ENCODE peak calls at places on chromosomes 6 and 20, in five cellular contexts. D is spleen, W is brain microvascular endothelial cell, I is IMR-90, L is cardiac fibroblast. G is an unnamed sample.

GRCh38 chr6:31620586-31621319 is at the start of gene PRRC2A:
- DNase-seq in D (peak; percentile 98), W (peak; percentile 46), I (peak; percentile 59), L (no peak), G (peak; percentile 98)

GRCh38 chr6:169499728-169500265 is 202.0 kb downstream of the WDR27 start:
- DNase-seq in D (no peak), W (no peak), I (no peak), L (no peak), G (no peak)

GRCh38 chr6:169848946-169849345 is 97.5 kb downstream of the ERMARD start:
- DNase-seq in D (peak; percentile 64), W (no peak), I (no peak), L (no peak), G (no peak)

GRCh38 chr6:48449002-48449401 is 338.0 kb upstream of the PTCHD4 start:
- DNase-seq in D (no peak), W (no peak), I (peak; percentile 19), L (peak; percentile 41), G (no peak)

GRCh38 chr20:14445310-14445709 is 107.9 kb upstream of the FLRT3 start:
- DNase-seq in D (no peak), W (peak; percentile 7), I (peak; percentile 88), L (peak; percentile 21), G (peak; percentile 43)

GRCh38 chr6:143698759-143699750 is 21.3 kb downstream of the PHACTR2 start:
- DNase-seq in D (no peak), W (no peak), I (no peak), L (no peak), G (no peak)

GRCh38 chr6:136408205-136408604 is 118.6 kb upstream of the BCLAF1 start:
- DNase-seq in D (no peak), W (no peak), I (peak; percentile 69), L (peak; percentile 73), G (no peak)

GRCh38 chr20:61646986-61647385 is 394.9 kb downstream of the CDH4 start:
- DNase-seq in D (no peak), W (no peak), I (no peak), L (no peak), G (no peak)

GRCh38 chr6:157097255-157097936 is 225.9 kb downstream of the TMEM242 start:
- DNase-seq in D (no peak), W (no peak), I (no peak), L (no peak), G (no peak)

GRCh38 chr20:8424010-8424409 is 291.9 kb downstream of the PLCB1 start:
- DNase-seq in D (no peak), W (peak; percentile 76), I (peak; percentile 86), L (peak; percentile 59), G (no peak)

GRCh38 chr6:151850479-151850878 is 43.0 kb downstream of the ESR1 start:
- DNase-seq in D (no peak), W (no peak), I (no peak), L (no peak), G (no peak)

GRCh38 chr6:77880501-77880900 is 227.7 kb downstream of the MEI4 start:
- DNase-seq in D (no peak), W (peak; percentile 76), I (no peak), L (peak; percentile 52), G (no peak)

GRCh38 chr6:46419576-46420002 is 71.7 kb downstream of the RCAN2 start:
- DNase-seq in D (no peak), W (peak; percentile 71), I (peak; percentile 67), L (peak; percentile 86), G (peak; percentile 54)

GRCh38 chr20:63027425-63028389 is 20.9 kb upstream of the BHLHE23 start:
- DNase-seq in D (peak; percentile 68), W (no peak), I (no peak), L (no peak), G (peak; percentile 94)

GRCh38 chr20:37378785-37379598 is 33.1 kb downstream of the SRC start:
- DNase-seq in D (peak; percentile 79), W (peak; percentile 35), I (peak; percentile 67), L (peak; percentile 62), G (peak; percentile 88)

GRCh38 chr6:151284431-151285060 is 44.8 kb downstream of the AKAP12 start:
- DNase-seq in D (no peak), W (no peak), I (no peak), L (peak; percentile 53), G (no peak)

GRCh38 chr6:12962529-12962928 is 246.0 kb downstream of the PHACTR1 start:
- DNase-seq in D (no peak), W (no peak), I (no peak), L (peak; percentile 52), G (no peak)

GRCh38 chr6:156886409-156886808 is 109.2 kb downstream of the ARID1B start:
- DNase-seq in D (no peak), W (peak; percentile 35), I (no peak), L (peak; percentile 79), G (no peak)

GRCh38 chr6:130526466-130526865 is 160.6 kb downstream of the TMEM200A start:
- DNase-seq in D (no peak), W (no peak), I (no peak), L (no peak), G (no peak)

GRCh38 chr6:160356074-160356754 is 8.0 kb downstream of the SLC22A3 start:
- DNase-seq in D (no peak), W (no peak), I (no peak), L (no peak), G (no peak)

GRCh38 chr20:50360218-50360672 is 149.9 kb upstream of the PTPN1 start:
- DNase-seq in D (peak; percentile 59), W (no peak), I (no peak), L (no peak), G (no peak)

GRCh38 chr20:13009682-13010406 is 1.1 kb downstream of the SPTLC3 start:
- DNase-seq in D (no peak), W (peak; percentile 90), I (peak; percentile 96), L (peak; percentile 95), G (peak; percentile 45)
- H3K4me3 ChIP-seq in D (peak overlapping the region; percentile 7), W (peak overlapping the region; percentile 51), I (peak overlapping the region; percentile 54), L (peak overlapping the region; percentile 53), G (peak overlapping the region; percentile 77)

GRCh38 chr6:50817638-50817950 is 1.1 kb upstream of the TFAP2B start:
- DNase-seq in D (no peak), W (no peak), I (no peak), L (no peak), G (no peak)

GRCh38 chr6:50819906-50820589 is 1.4 kb downstream of the TFAP2B start:
- DNase-seq in D (no peak), W (no peak), I (no peak), L (no peak), G (no peak)

GRCh38 chr6:50819527-50819905 is 845 bp downstream of the TFAP2B start:
- DNase-seq in D (no peak), W (no peak), I (no peak), L (no peak), G (no peak)

GRCh38 chr6:50816947-50817637 is 1.6 kb upstream of the TFAP2B start:
- DNase-seq in D (no peak), W (no peak), I (no peak), L (no peak), G (no peak)

DNA sequence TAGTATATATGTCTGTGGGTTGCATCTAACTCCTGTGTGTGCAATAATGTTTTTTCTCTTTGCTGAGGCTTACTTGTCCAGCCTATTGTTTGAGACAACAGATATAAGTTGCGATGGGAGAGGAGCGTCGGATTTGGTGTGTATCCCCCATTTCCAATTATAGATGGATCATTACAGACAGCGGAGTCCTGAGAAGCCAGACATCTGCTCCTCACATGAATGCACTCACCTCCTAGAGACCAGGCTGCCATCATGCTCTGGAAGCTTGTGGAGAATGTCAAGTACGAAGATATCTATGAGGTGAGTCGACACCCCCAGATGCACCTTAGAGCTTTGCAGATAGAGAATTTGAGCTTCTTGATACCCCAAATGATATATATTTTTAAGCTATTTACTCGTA is at the start of gene TFAP2B:
- DNase-seq in D (no peak), W (no peak), I (no peak), L (no peak), G (no peak)
- H3K4me3 ChIP-seq in D (no peak within 1 kb of the TSS), W (peak within 1 kb of the TSS; percentile 20), I (no peak within 1 kb of the TSS), L (no peak within 1 kb of the TSS), G (peak within 1 kb of the TSS; percentile 33)

GRCh38 chr6:53536561-53536960 is 8.3 kb downstream of the GCLC start:
- DNase-seq in D (no peak), W (no peak), I (no peak), L (no peak), G (peak; percentile 46)

GRCh38 chr6:53544050-53544499 is 826 bp downstream of the GCLC start:
- DNase-seq in D (no peak), W (no peak), I (peak; percentile 27), L (peak; percentile 24), G (peak; percentile 83)

GRCh38 chr6:53543341-53544010 is 1.4 kb downstream of the GCLC start:
- DNase-seq in D (no peak), W (no peak), I (peak; percentile 89), L (peak; percentile 12), G (peak; percentile 65)

GRCh38 chr6:53541900-53542299 is 3.0 kb downstream of the GCLC start:
- DNase-seq in D (no peak), W (no peak), I (no peak), L (no peak), G (no peak)

GRCh38 chr6:53539561-53539960 is 5.3 kb downstream of the GCLC start:
- DNase-seq in D (no peak), W (no peak), I (no peak), L (no peak), G (no peak)
- H3K4me3 ChIP-seq in D (no peak overlapping the region), W (no peak overlapping the region), I (no peak overlapping the region), L (no peak overlapping the region), G (no peak overlapping the region)

DNA sequence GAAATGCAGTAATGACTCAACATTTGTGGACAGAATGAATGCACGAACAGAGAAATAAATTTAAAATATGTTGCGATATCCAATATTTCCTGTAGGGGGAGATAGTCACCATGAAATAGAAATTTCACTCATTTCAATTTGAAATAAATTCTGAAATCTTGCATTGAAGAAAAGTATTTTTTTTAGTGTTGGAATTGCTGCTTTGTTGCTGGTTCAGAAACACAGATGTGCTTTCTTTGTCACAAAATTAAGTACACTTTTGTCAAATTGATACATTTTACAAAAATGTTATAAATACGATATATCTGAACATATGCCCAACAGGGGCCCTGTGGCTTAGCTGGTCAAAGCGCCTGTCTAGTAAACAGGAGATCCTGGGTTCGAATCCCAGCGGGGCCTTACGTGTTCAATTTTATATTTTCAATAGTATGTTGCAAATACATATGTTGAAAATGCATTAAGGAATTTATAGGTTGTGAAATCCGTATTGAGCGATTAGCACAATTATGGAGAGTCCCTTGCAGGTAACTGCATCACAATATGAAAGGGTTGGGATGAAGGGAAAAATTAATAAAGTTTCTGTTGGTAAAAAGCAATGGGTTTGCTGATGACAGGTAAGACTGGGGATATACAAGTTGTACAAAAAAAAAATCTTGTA is 85.4 kb upstream of the PRSS16 start:
- DNase-seq in D (no peak), W (peak; percentile 80), I (peak; percentile 81), L (peak; percentile 84), G (peak; percentile 56)
- H3K4me3 ChIP-seq in D (no peak overlapping the region), W (no peak overlapping the region), I (no peak overlapping the region), L (no peak overlapping the region), G (no peak overlapping the region)